ENCODE peak calls at places on chromosomes 7 and 10, in five cellular contexts. J, R, Z, Y and H are unnamed samples.

GRCh38 chr7:25926891-25927625 is 224.9 kb upstream of the NFE2L3 start:
- DNase-seq in Y (no peak), R (no peak), Z (no peak), J (no peak), H (no peak)

GRCh38 chr7:45349102-45349501 is 191.5 kb downstream of the RAMP3 start:
- DNase-seq in Z (no peak), R (no peak), Y (no peak), J (no peak), H (no peak)

GRCh38 chr10:132858121-132859081 is 72.5 kb upstream of the NKX6-2 start:
- DNase-seq in Y (no peak), Z (no peak), J (no peak), R (no peak), H (no peak)

GRCh38 chr7:94779070-94779469 is 123.1 kb upstream of the SGCE start:
- DNase-seq in R (no peak), J (no peak), Z (no peak), Y (peak), H (no peak)

GRCh38 chr7:130305677-130306076 is 12.7 kb downstream of the CPA4 start:
- DNase-seq in R (no peak), Z (no peak), J (no peak), Y (peak), H (no peak)

GRCh38 chr7:135755351-135755753 is 6.7 kb upstream of the FAM180A start:
- DNase-seq in R (no peak), Z (no peak), J (no peak), Y (no peak), H (no peak)

GRCh38 chr7:69814421-69814962 is 216.2 kb downstream of the AUTS2 start:
- DNase-seq in Z (peak), R (no peak), Y (no peak), J (no peak), H (peak)

GRCh38 chr7:149719050-149719899 is 54.1 kb downstream of the ZNF467 start:
- DNase-seq in R (no peak), J (no peak), Y (no peak), Z (no peak), H (no peak)

GRCh38 chr7:73970801-73971229 is 57.2 kb upstream of the ELN start:
- DNase-seq in R (no peak), Y (no peak), Z (peak), J (no peak), H (no peak)

GRCh38 chr7:5477723-5478531 is 54.3 kb upstream of the TNRC18 start:
- DNase-seq in Z (peak), Y (peak), R (peak), J (no peak), H (peak)